ENCODE peak calls at places on chromosomes 12 and 14, in five cellular contexts. One of them, this sample, is unnamed.

GRCh38 chr14:65164068-65164824 is 61.9 kb upstream of the MAX start:
- DNase-seq in dorsolateral prefrontal cortex: no peak
- DNase-seq in SJSA1: peak; percentile 43
- DNase-seq in prostate gland: peak; percentile 32
- DNase-seq in Caco-2: peak; percentile 62
- DNase-seq in this sample: peak; percentile 34

GRCh38 chr14:101858791-101859537 is 97.5 kb downstream of the PPP2R5C start:
- DNase-seq in dorsolateral prefrontal cortex: no peak
- DNase-seq in SJSA1: no peak
- DNase-seq in prostate gland: no peak
- DNase-seq in Caco-2: no peak
- DNase-seq in this sample: no peak

GRCh38 chr12:2765052-2765451 is 29.7 kb upstream of the FKBP4 start:
- DNase-seq in dorsolateral prefrontal cortex: no peak
- DNase-seq in SJSA1: no peak
- DNase-seq in prostate gland: no peak
- DNase-seq in Caco-2: no peak
- DNase-seq in this sample: no peak

GRCh38 chr12:45166056-45166455 is 49.8 kb upstream of the ANO6 start:
- DNase-seq in dorsolateral prefrontal cortex: no peak
- DNase-seq in SJSA1: no peak
- DNase-seq in prostate gland: no peak
- DNase-seq in Caco-2: no peak
- DNase-seq in this sample: no peak

GRCh38 chr14:105495101-105495989 is 4.3 kb downstream of the TEDC1 start:
- DNase-seq in dorsolateral prefrontal cortex: no peak
- DNase-seq in SJSA1: no peak
- DNase-seq in prostate gland: peak; percentile 22
- DNase-seq in Caco-2: no peak
- DNase-seq in this sample: no peak

GRCh38 chr12:95349291-95349690 is 124.7 kb upstream of the METAP2 start:
- DNase-seq in dorsolateral prefrontal cortex: no peak
- DNase-seq in SJSA1: no peak
- DNase-seq in prostate gland: no peak
- DNase-seq in Caco-2: no peak
- DNase-seq in this sample: no peak

GRCh38 chr12:87428701-87429277 is 600.4 kb downstream of the C12orf50 start:
- DNase-seq in dorsolateral prefrontal cortex: no peak
- DNase-seq in SJSA1: no peak
- DNase-seq in prostate gland: no peak
- DNase-seq in Caco-2: no peak
- DNase-seq in this sample: no peak

GRCh38 chr12:68391905-68392304 is 59.7 kb upstream of the MDM1 start:
- DNase-seq in dorsolateral prefrontal cortex: no peak
- DNase-seq in SJSA1: no peak
- DNase-seq in prostate gland: no peak
- DNase-seq in Caco-2: no peak
- DNase-seq in this sample: no peak

DNA sequence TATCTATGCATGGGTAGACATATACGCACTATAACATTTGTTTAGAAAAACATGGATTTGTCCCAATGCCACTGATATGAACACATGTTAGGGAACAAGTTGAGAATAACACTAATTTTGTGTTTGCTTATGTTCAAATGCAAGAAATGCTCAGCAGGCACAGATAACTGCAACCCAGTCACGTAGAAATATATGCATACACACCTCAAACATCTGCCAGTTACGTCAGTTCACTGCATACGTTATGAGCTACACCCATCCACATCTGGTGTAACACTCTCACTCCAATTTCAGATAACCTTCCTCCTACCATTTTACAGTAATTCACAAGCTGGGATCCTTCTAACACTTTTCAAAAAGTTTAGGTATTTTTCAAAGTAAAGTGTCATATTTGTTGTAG is 10.7 kb downstream of the PAWR start:
- DNase-seq in dorsolateral prefrontal cortex: no peak
- DNase-seq in SJSA1: no peak
- DNase-seq in prostate gland: no peak
- DNase-seq in Caco-2: no peak
- DNase-seq in this sample: no peak
- H3K27me3 ChIP-seq in dorsolateral prefrontal cortex: no peaks in the 10 kb centered on the region
- H3K27me3 ChIP-seq in SJSA1: no peaks in the 10 kb centered on the region
- H3K27me3 ChIP-seq in prostate gland: no peaks in the 10 kb centered on the region
- H3K27me3 ChIP-seq in Caco-2: no peaks in the 10 kb centered on the region
- H3K27me3 ChIP-seq in this sample: no peaks in the 10 kb centered on the region

DNA sequence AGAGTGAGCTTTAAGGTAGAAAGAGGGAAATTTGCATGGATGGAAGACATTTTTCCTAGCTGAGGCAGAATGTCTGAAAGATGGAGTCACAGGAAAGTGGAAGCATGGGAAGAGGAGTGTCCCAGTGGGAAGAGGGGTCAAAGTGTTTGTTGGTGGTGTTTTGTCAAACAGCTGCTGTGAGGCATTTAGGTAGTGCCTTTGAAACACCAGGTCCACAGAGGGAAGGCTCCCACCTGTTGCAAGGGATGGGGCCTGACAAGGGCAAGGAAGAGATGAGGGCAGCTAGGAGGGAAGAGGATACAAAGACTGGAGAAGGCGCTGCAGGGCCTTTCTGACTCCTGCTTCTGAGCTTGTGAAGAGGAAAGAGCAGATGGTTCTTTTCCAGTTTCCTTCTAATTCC is 91.8 kb upstream of the CISTR start:
- DNase-seq in dorsolateral prefrontal cortex: no peak
- DNase-seq in SJSA1: no peak
- DNase-seq in prostate gland: no peak
- DNase-seq in Caco-2: no peak
- DNase-seq in this sample: no peak
- H3K27me3 ChIP-seq in dorsolateral prefrontal cortex: no peaks in the 10 kb centered on the region
- H3K27me3 ChIP-seq in SJSA1: no peaks in the 10 kb centered on the region
- H3K27me3 ChIP-seq in prostate gland: no peaks in the 10 kb centered on the region
- H3K27me3 ChIP-seq in Caco-2: no peaks in the 10 kb centered on the region
- H3K27me3 ChIP-seq in this sample: peaks cover 3% of the 10 kb centered on the region

GRCh38 chr12:106631150-106631549 is 48.3 kb downstream of the RFX4 start:
- DNase-seq in dorsolateral prefrontal cortex: no peak
- DNase-seq in SJSA1: no peak
- DNase-seq in prostate gland: no peak
- DNase-seq in Caco-2: no peak
- DNase-seq in this sample: no peak
- H3K27me3 ChIP-seq in dorsolateral prefrontal cortex: no peaks in the 10 kb centered on the region
- H3K27me3 ChIP-seq in SJSA1: no peaks in the 10 kb centered on the region
- H3K27me3 ChIP-seq in prostate gland: no peaks in the 10 kb centered on the region
- H3K27me3 ChIP-seq in Caco-2: no peaks in the 10 kb centered on the region
- H3K27me3 ChIP-seq in this sample: no peaks in the 10 kb centered on the region

DNA sequence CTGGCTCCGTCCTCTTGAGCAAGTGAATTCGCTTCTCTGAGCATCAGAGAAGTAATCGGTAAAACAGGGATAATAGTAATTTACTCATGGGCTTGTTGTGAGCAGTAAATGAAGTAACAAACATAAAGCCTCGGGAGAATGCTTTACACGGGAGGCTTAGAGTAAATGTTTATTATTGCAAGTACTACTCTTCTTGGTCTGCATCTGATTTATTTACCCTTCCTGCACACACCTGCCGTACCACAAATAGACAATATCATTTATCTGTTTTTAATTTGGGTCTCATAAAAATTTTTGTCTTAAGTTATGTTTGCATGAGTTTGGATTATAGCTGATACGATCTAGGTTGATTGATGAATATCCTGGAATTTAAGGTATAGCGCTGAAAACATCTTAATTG is 7.8 kb upstream of the COL2A1 start:
- DNase-seq in dorsolateral prefrontal cortex: no peak
- DNase-seq in SJSA1: peak; percentile 68
- DNase-seq in prostate gland: no peak
- DNase-seq in Caco-2: no peak
- DNase-seq in this sample: no peak
- H3K27me3 ChIP-seq in dorsolateral prefrontal cortex: peaks cover 28% of the 10 kb centered on the region
- H3K27me3 ChIP-seq in SJSA1: peaks cover 100% of the 10 kb centered on the region
- H3K27me3 ChIP-seq in prostate gland: no peaks in the 10 kb centered on the region
- H3K27me3 ChIP-seq in Caco-2: no peaks in the 10 kb centered on the region
- H3K27me3 ChIP-seq in this sample: no peaks in the 10 kb centered on the region

GRCh38 chr14:28779416-28779941 is 12.9 kb downstream of the FOXG1 start:
- DNase-seq in dorsolateral prefrontal cortex: no peak
- DNase-seq in SJSA1: no peak
- DNase-seq in prostate gland: no peak
- DNase-seq in Caco-2: no peak
- DNase-seq in this sample: no peak
- H3K27me3 ChIP-seq in dorsolateral prefrontal cortex: peaks cover 40% of the 10 kb centered on the region
- H3K27me3 ChIP-seq in SJSA1: peaks cover 68% of the 10 kb centered on the region
- H3K27me3 ChIP-seq in prostate gland: peaks cover 21% of the 10 kb centered on the region
- H3K27me3 ChIP-seq in Caco-2: no peaks in the 10 kb centered on the region
- H3K27me3 ChIP-seq in this sample: peaks cover 29% of the 10 kb centered on the region

GRCh38 chr12:31928246-31929139 is 30.7 kb upstream of the RESF1 start:
- DNase-seq in dorsolateral prefrontal cortex: no peak
- DNase-seq in SJSA1: no peak
- DNase-seq in prostate gland: no peak
- DNase-seq in Caco-2: no peak
- DNase-seq in this sample: no peak

GRCh38 chr12:31929140-31929526 is 30.1 kb upstream of the RESF1 start:
- DNase-seq in dorsolateral prefrontal cortex: no peak
- DNase-seq in SJSA1: no peak
- DNase-seq in prostate gland: no peak
- DNase-seq in Caco-2: no peak
- DNase-seq in this sample: no peak

DNA sequence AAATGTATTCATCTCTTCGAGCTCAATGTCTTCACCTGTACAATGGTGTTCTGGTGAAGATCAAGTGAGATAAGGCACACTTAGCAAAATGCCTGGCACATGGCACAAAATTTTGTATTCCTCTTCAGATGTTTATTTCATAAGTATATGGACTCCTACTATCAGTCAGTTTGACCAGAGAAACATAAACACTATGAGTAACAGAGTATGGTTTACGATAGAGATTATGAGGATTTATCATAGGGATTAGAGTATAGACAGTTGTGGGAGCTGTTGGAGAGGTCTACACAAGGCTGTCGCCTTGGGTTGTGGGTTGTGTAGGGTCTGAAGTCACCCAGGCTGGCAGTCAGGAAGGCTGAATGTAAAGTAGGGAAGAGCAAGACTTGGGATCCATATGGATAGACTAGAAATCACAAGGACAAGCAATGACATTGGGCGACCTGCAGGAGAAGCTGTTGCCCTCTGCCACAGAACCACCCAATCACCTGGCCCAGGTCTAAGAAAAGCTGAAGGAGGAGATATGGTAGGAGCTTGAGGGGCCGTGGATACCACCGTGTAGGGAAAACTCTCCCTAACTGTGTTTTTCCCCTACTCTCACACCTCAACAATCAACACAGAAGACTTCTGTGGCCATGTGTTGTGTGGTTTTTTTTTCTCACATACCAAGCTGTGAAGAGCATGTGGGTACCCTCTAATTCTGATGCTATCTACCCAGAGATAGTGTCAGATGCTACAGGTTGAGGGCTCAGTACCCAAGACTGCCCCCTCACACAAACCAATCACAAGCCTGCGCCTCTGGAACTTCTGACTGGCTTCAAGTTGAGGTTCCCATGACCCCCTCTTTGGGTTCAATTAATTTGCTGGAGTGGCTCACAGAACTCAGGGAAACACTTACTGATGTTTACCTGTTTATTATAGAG is 27.2 kb upstream of the RESF1 start:
- DNase-seq in dorsolateral prefrontal cortex: no peak
- DNase-seq in SJSA1: no peak
- DNase-seq in prostate gland: no peak
- DNase-seq in Caco-2: no peak
- DNase-seq in this sample: no peak
- H3K27me3 ChIP-seq in dorsolateral prefrontal cortex: no peaks in the 10 kb centered on the region
- H3K27me3 ChIP-seq in SJSA1: no peaks in the 10 kb centered on the region
- H3K27me3 ChIP-seq in prostate gland: no peaks in the 10 kb centered on the region
- H3K27me3 ChIP-seq in Caco-2: no peaks in the 10 kb centered on the region
- H3K27me3 ChIP-seq in this sample: no peaks in the 10 kb centered on the region

GRCh38 chr12:34346372-34347034 is 324.2 kb downstream of the ALG10 start:
- DNase-seq in dorsolateral prefrontal cortex: no peak
- DNase-seq in SJSA1: no peak
- DNase-seq in prostate gland: no peak
- DNase-seq in Caco-2: peak; percentile 36
- DNase-seq in this sample: no peak
- H3K27me3 ChIP-seq in dorsolateral prefrontal cortex: peaks cover 52% of the 10 kb centered on the region
- H3K27me3 ChIP-seq in SJSA1: no peaks in the 10 kb centered on the region
- H3K27me3 ChIP-seq in prostate gland: no peaks in the 10 kb centered on the region
- H3K27me3 ChIP-seq in Caco-2: no peaks in the 10 kb centered on the region
- H3K27me3 ChIP-seq in this sample: no peaks in the 10 kb centered on the region

GRCh38 chr14:103282932-103283331 is 51.1 kb upstream of the EIF5 start:
- DNase-seq in dorsolateral prefrontal cortex: no peak
- DNase-seq in SJSA1: no peak
- DNase-seq in prostate gland: no peak
- DNase-seq in Caco-2: no peak
- DNase-seq in this sample: no peak

GRCh38 chr14:103275000-103275399 is 59.0 kb upstream of the EIF5 start:
- DNase-seq in dorsolateral prefrontal cortex: no peak
- DNase-seq in SJSA1: no peak
- DNase-seq in prostate gland: no peak
- DNase-seq in Caco-2: no peak
- DNase-seq in this sample: no peak

GRCh38 chr14:103281496-103282231 is 52.4 kb upstream of the EIF5 start:
- DNase-seq in dorsolateral prefrontal cortex: no peak
- DNase-seq in SJSA1: peak; percentile 7
- DNase-seq in prostate gland: no peak
- DNase-seq in Caco-2: peak; percentile 17
- DNase-seq in this sample: peak; percentile 42

GRCh38 chr14:103280278-103280917 is 53.6 kb upstream of the EIF5 start:
- DNase-seq in dorsolateral prefrontal cortex: no peak
- DNase-seq in SJSA1: no peak
- DNase-seq in prostate gland: no peak
- DNase-seq in Caco-2: no peak
- DNase-seq in this sample: no peak

DNA sequence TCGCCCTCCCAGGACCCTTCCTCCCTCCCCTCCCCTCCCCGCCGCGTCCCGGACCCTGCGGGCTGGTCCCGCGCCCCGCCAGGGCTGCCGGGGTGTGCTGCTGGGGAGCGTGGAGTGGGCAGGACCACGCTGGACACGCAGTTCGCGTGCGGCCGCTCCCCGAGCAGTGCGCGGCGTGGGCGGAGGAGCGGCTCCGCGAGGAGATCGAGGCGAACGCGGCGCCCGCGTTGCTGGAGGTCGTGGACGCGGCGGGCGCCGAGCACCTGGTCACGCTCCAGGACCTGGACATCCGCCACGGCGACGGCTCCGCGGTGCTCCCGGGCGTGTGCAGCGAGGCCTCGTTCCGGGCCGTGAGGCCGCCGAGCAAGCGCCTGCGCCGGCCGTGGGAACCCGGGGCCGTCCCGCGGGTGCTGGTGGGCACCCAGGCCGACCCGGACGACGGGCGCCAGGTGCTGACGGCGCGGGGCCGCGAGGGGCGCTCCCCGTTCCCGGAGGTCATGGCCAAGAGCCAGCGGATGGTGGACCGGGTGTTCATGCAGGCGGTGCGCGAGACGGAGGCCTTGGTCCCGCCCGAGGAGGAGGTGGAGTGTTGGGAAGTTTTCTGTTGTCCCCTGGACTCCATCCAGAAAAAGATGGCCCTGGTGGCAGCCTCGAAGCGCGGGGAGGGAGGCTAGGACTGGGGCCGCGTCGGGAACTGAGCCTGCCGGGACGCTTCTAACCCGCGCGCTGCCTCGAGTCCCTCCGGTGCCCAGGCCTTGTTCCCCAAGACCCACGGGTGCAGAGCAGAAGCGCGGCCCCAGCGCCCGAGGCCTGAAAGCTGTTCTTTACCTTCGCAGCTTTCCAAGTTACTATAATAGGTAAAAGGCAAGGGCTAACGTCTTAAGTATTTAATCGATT is 54.7 kb upstream of the EIF5 start:
- DNase-seq in dorsolateral prefrontal cortex: no peak
- DNase-seq in SJSA1: no peak
- DNase-seq in prostate gland: no peak
- DNase-seq in Caco-2: no peak
- DNase-seq in this sample: no peak
- H3K27me3 ChIP-seq in dorsolateral prefrontal cortex: peaks cover 59% of the 10 kb centered on the region
- H3K27me3 ChIP-seq in SJSA1: no peaks in the 10 kb centered on the region
- H3K27me3 ChIP-seq in prostate gland: no peaks in the 10 kb centered on the region
- H3K27me3 ChIP-seq in Caco-2: no peaks in the 10 kb centered on the region
- H3K27me3 ChIP-seq in this sample: peaks cover 28% of the 10 kb centered on the region